ENCODE peak calls at places on chromosomes 3 and 15, in five cellular contexts. One of them, this sample, is unnamed.

GRCh38 chr3:159829056-159829995 is 159.3 kb upstream of the IL12A start:
- DNase-seq in nucleus accumbens: no peak
- DNase-seq in activated T-helper 1 cell treated with anti-CD3 and anti-CD28 coated beads, Interleukin-2, amount 50 U/mL, for 16 hours: no peak
- DNase-seq in iris pigment epithelial cell: peak; percentile 59
- DNase-seq in lower lobe of right lung: peak; percentile 58
- DNase-seq in this sample: peak; percentile 43

GRCh38 chr3:101065962-101066361 is 72.7 kb upstream of the ABI3BP start:
- DNase-seq in activated T-helper 1 cell treated with anti-CD3 and anti-CD28 coated beads, Interleukin-2, amount 50 U/mL, for 16 hours: no peak
- DNase-seq in iris pigment epithelial cell: peak; percentile 97
- DNase-seq in nucleus accumbens: no peak
- DNase-seq in lower lobe of right lung: no peak
- DNase-seq in this sample: peak; percentile 95

GRCh38 chr3:94024385-94024784 is 4.0 kb downstream of the STX19 start:
- DNase-seq in activated T-helper 1 cell treated with anti-CD3 and anti-CD28 coated beads, Interleukin-2, amount 50 U/mL, for 16 hours: no peak
- DNase-seq in lower lobe of right lung: no peak
- DNase-seq in nucleus accumbens: no peak
- DNase-seq in iris pigment epithelial cell: peak; percentile 5
- DNase-seq in this sample: peak; percentile 27

GRCh38 chr15:88021601-88022000 is 234.9 kb downstream of the NTRK3 start:
- DNase-seq in iris pigment epithelial cell: no peak
- DNase-seq in activated T-helper 1 cell treated with anti-CD3 and anti-CD28 coated beads, Interleukin-2, amount 50 U/mL, for 16 hours: no peak
- DNase-seq in nucleus accumbens: no peak
- DNase-seq in lower lobe of right lung: no peak
- DNase-seq in this sample: no peak

GRCh38 chr3:138377804-138378203 is 29.4 kb downstream of the MRAS start:
- DNase-seq in iris pigment epithelial cell: no peak
- DNase-seq in nucleus accumbens: no peak
- DNase-seq in lower lobe of right lung: no peak
- DNase-seq in activated T-helper 1 cell treated with anti-CD3 and anti-CD28 coated beads, Interleukin-2, amount 50 U/mL, for 16 hours: no peak
- DNase-seq in this sample: no peak

GRCh38 chr15:45375836-45376235 is 2.5 kb downstream of the GATM start:
- DNase-seq in iris pigment epithelial cell: no peak
- DNase-seq in lower lobe of right lung: no peak
- DNase-seq in activated T-helper 1 cell treated with anti-CD3 and anti-CD28 coated beads, Interleukin-2, amount 50 U/mL, for 16 hours: no peak
- DNase-seq in nucleus accumbens: no peak
- DNase-seq in this sample: no peak

GRCh38 chr3:189260556-189261493 is 89.1 kb downstream of the TPRG1 start:
- DNase-seq in iris pigment epithelial cell: no peak
- DNase-seq in activated T-helper 1 cell treated with anti-CD3 and anti-CD28 coated beads, Interleukin-2, amount 50 U/mL, for 16 hours: no peak
- DNase-seq in nucleus accumbens: no peak
- DNase-seq in lower lobe of right lung: no peak
- DNase-seq in this sample: no peak

GRCh38 chr15:95687686-95688085 is 642.8 kb upstream of the NR2F2 start:
- DNase-seq in lower lobe of right lung: no peak
- DNase-seq in activated T-helper 1 cell treated with anti-CD3 and anti-CD28 coated beads, Interleukin-2, amount 50 U/mL, for 16 hours: no peak
- DNase-seq in iris pigment epithelial cell: no peak
- DNase-seq in nucleus accumbens: no peak
- DNase-seq in this sample: no peak

GRCh38 chr15:58185439-58185838 is 47.3 kb downstream of the AQP9 start:
- DNase-seq in nucleus accumbens: no peak
- DNase-seq in activated T-helper 1 cell treated with anti-CD3 and anti-CD28 coated beads, Interleukin-2, amount 50 U/mL, for 16 hours: no peak
- DNase-seq in iris pigment epithelial cell: no peak
- DNase-seq in lower lobe of right lung: no peak
- DNase-seq in this sample: peak; percentile 42

GRCh38 chr3:13657660-13658435 is 108.9 kb downstream of the FBLN2 start:
- DNase-seq in lower lobe of right lung: peak; percentile 59
- DNase-seq in activated T-helper 1 cell treated with anti-CD3 and anti-CD28 coated beads, Interleukin-2, amount 50 U/mL, for 16 hours: peak; percentile 50
- DNase-seq in iris pigment epithelial cell: peak; percentile 44
- DNase-seq in nucleus accumbens: peak; percentile 59
- DNase-seq in this sample: peak; percentile 60

GRCh38 chr3:130601662-130602061 is 84.7 kb downstream of the COL6A6 start:
- DNase-seq in activated T-helper 1 cell treated with anti-CD3 and anti-CD28 coated beads, Interleukin-2, amount 50 U/mL, for 16 hours: no peak
- DNase-seq in nucleus accumbens: no peak
- DNase-seq in iris pigment epithelial cell: peak; percentile 27
- DNase-seq in lower lobe of right lung: no peak
- DNase-seq in this sample: peak; percentile 12

GRCh38 chr3:105866656-105867653 is 1.9 kb downstream of the CBLB start:
- DNase-seq in lower lobe of right lung: no peak
- DNase-seq in iris pigment epithelial cell: peak; percentile 65
- DNase-seq in activated T-helper 1 cell treated with anti-CD3 and anti-CD28 coated beads, Interleukin-2, amount 50 U/mL, for 16 hours: no peak
- DNase-seq in nucleus accumbens: no peak
- DNase-seq in this sample: peak; percentile 68

GRCh38 chr3:49940667-49941249 is 808 bp downstream of the RBM6 start:
- DNase-seq in activated T-helper 1 cell treated with anti-CD3 and anti-CD28 coated beads, Interleukin-2, amount 50 U/mL, for 16 hours: no peak
- DNase-seq in iris pigment epithelial cell: no peak
- DNase-seq in lower lobe of right lung: no peak
- DNase-seq in nucleus accumbens: no peak
- DNase-seq in this sample: no peak

GRCh38 chr3:5212625-5213573 is 25.4 kb downstream of the EDEM1 start:
- DNase-seq in activated T-helper 1 cell treated with anti-CD3 and anti-CD28 coated beads, Interleukin-2, amount 50 U/mL, for 16 hours: no peak
- DNase-seq in iris pigment epithelial cell: no peak
- DNase-seq in nucleus accumbens: no peak
- DNase-seq in lower lobe of right lung: no peak
- DNase-seq in this sample: no peak

GRCh38 chr15:94416829-94417228 is 185.5 kb downstream of the MCTP2 start:
- DNase-seq in lower lobe of right lung: no peak
- DNase-seq in activated T-helper 1 cell treated with anti-CD3 and anti-CD28 coated beads, Interleukin-2, amount 50 U/mL, for 16 hours: no peak
- DNase-seq in iris pigment epithelial cell: no peak
- DNase-seq in nucleus accumbens: no peak
- DNase-seq in this sample: no peak

GRCh38 chr3:45579251-45579650 is 15.3 kb upstream of the LIMD1 start:
- DNase-seq in nucleus accumbens: no peak
- DNase-seq in activated T-helper 1 cell treated with anti-CD3 and anti-CD28 coated beads, Interleukin-2, amount 50 U/mL, for 16 hours: no peak
- DNase-seq in lower lobe of right lung: no peak
- DNase-seq in iris pigment epithelial cell: no peak
- DNase-seq in this sample: no peak

GRCh38 chr3:13015286-13016082 is 57.7 kb downstream of the IQSEC1 start:
- DNase-seq in activated T-helper 1 cell treated with anti-CD3 and anti-CD28 coated beads, Interleukin-2, amount 50 U/mL, for 16 hours: peak; percentile 24
- DNase-seq in lower lobe of right lung: peak; percentile 76
- DNase-seq in iris pigment epithelial cell: no peak
- DNase-seq in nucleus accumbens: no peak
- DNase-seq in this sample: no peak

GRCh38 chr3:108406661-108407206 is 103.7 kb downstream of the MYH15 start:
- DNase-seq in lower lobe of right lung: no peak
- DNase-seq in iris pigment epithelial cell: peak; percentile 79
- DNase-seq in activated T-helper 1 cell treated with anti-CD3 and anti-CD28 coated beads, Interleukin-2, amount 50 U/mL, for 16 hours: no peak
- DNase-seq in nucleus accumbens: no peak
- DNase-seq in this sample: peak; percentile 86

GRCh38 chr15:89423981-89424380 is 72.4 kb downstream of the RHCG start:
- DNase-seq in nucleus accumbens: no peak
- DNase-seq in lower lobe of right lung: no peak
- DNase-seq in iris pigment epithelial cell: no peak
- DNase-seq in activated T-helper 1 cell treated with anti-CD3 and anti-CD28 coated beads, Interleukin-2, amount 50 U/mL, for 16 hours: no peak
- DNase-seq in this sample: no peak

GRCh38 chr3:23620044-23620443 is 185.7 kb upstream of the UBE2E1 start:
- DNase-seq in lower lobe of right lung: no peak
- DNase-seq in activated T-helper 1 cell treated with anti-CD3 and anti-CD28 coated beads, Interleukin-2, amount 50 U/mL, for 16 hours: no peak
- DNase-seq in iris pigment epithelial cell: peak; percentile 4
- DNase-seq in nucleus accumbens: no peak
- DNase-seq in this sample: no peak

GRCh38 chr3:73490453-73491311 is 134.1 kb downstream of the PDZRN3 start:
- DNase-seq in nucleus accumbens: no peak
- DNase-seq in iris pigment epithelial cell: peak; percentile 34
- DNase-seq in activated T-helper 1 cell treated with anti-CD3 and anti-CD28 coated beads, Interleukin-2, amount 50 U/mL, for 16 hours: no peak
- DNase-seq in lower lobe of right lung: peak; percentile 51
- DNase-seq in this sample: peak; percentile 93

This sample was measured in choroid plexus epithelial cell.